ENCODE peak calls at places on chromosome 22, in six cellular contexts. U, E, J, Y, H and O are unnamed samples.

GRCh38 chr22:30312053-30312452 is 14.7 kb downstream of the TBC1D10A start:
- DNase-seq in J (no peak), E (peak; percentile 51), U (no peak), H (no peak), Y (no peak), O (no peak)

GRCh38 chr22:35904332-35904692 is 124.3 kb downstream of the RBFOX2 start:
- DNase-seq in Y (no peak), J (no peak), E (no peak), H (no peak), U (no peak), O (no peak)

GRCh38 chr22:32200752-32201151 is 4.1 kb downstream of the RFPL2 start:
- DNase-seq in U (no peak), Y (no peak), J (no peak), H (no peak), E (no peak), O (no peak)

GRCh38 chr22:41175546-41175945 is 29.6 kb upstream of the L3MBTL2 start:
- DNase-seq in U (peak; percentile 5), Y (no peak), J (no peak), H (no peak), E (no peak), O (no peak)

GRCh38 chr22:23402275-23403151 is 177.6 kb downstream of the IGLL1 start:
- DNase-seq in J (peak; percentile 82), Y (peak; percentile 91), E (peak; percentile 66), H (no peak), U (peak; percentile 96), O (peak; percentile 81)

GRCh38 chr22:29478326-29479276 is 1.4 kb upstream of the NEFH start:
- DNase-seq in J (peak; percentile 79), E (no peak), H (no peak), Y (peak; percentile 57), U (peak; percentile 52), O (peak; percentile 89)

GRCh38 chr22:35313311-35314121 is 13.8 kb downstream of the TOM1 start:
- DNase-seq in H (no peak), J (no peak), E (no peak), U (no peak), Y (no peak), O (no peak)

GRCh38 chr22:46905415-46905814 is 143.0 kb downstream of the TBC1D22A start:
- DNase-seq in H (no peak), J (peak; percentile 35), E (no peak), Y (no peak), U (no peak), O (no peak)

GRCh38 chr22:17773606-17774205 is 563 bp downstream of the BID start:
- DNase-seq in J (peak; percentile 81), H (no peak), Y (peak; percentile 88), E (no peak), U (peak; percentile 93), O (peak; percentile 48)

GRCh38 chr22:25029181-25029580 is 76.7 kb downstream of the KIAA1671 start:
- DNase-seq in H (no peak), U (no peak), Y (no peak), J (no peak), E (no peak), O (no peak)

GRCh38 chr22:46902998-46903916 is 140.8 kb downstream of the TBC1D22A start:
- DNase-seq in E (no peak), U (no peak), H (no peak), J (peak; percentile 69), Y (no peak), O (no peak)

GRCh38 chr22:35322126-35322525 is 22.4 kb downstream of the TOM1 start:
- DNase-seq in J (no peak), H (no peak), Y (no peak), E (no peak), U (no peak), O (no peak)

GRCh38 chr22:24810043-24810749 is 4.2 kb downstream of the SGSM1 start:
- DNase-seq in U (peak; percentile 73), E (no peak), Y (no peak), H (no peak), J (no peak), O (no peak)

GRCh38 chr22:27230189-27230588 is 571.4 kb downstream of the MN1 start:
- DNase-seq in H (no peak), Y (no peak), J (no peak), U (no peak), E (no peak), O (no peak)

GRCh38 chr22:29382575-29383328 is 5.6 kb downstream of the AP1B1 start:
- DNase-seq in Y (no peak), U (no peak), E (no peak), H (no peak), J (no peak), O (no peak)

GRCh38 chr22:42168476-42168875 is 37.9 kb upstream of the CYP2D6 start:
- DNase-seq in U (no peak), E (no peak), H (no peak), J (no peak), Y (no peak), O (no peak)

GRCh38 chr22:35425971-35426800 is 26.2 kb downstream of the MCM5 start:
- DNase-seq in E (no peak), U (no peak), Y (no peak), H (no peak), J (no peak), O (no peak)

GRCh38 chr22:43262990-43263644 is 76.2 kb upstream of the TTLL12 start:
- DNase-seq in E (no peak), J (no peak), Y (peak; percentile 49), U (no peak), H (peak; percentile 12), O (no peak)

GRCh38 chr22:17205432-17205831 is 13.8 kb downstream of the ADA2 start:
- DNase-seq in Y (no peak), E (no peak), U (no peak), J (no peak), H (no peak), O (peak; percentile 31)

GRCh38 chr22:24137595-24137994 is 43.7 kb upstream of the SUSD2 start:
- DNase-seq in H (no peak), J (no peak), U (no peak), Y (no peak), E (no peak), O (no peak)

GRCh38 chr22:17964153-17964552 is 60.2 kb downstream of the MICAL3 start:
- DNase-seq in U (no peak), E (no peak), J (no peak), H (no peak), Y (no peak), O (no peak)

GRCh38 chr22:28441720-28442263 is 237.8 kb downstream of the TTC28 start:
- DNase-seq in U (peak; percentile 27), Y (no peak), H (no peak), J (no peak), E (no peak), O (no peak)

GRCh38 chr22:44939451-44939850 is 70.4 kb downstream of the PHF21B start:
- DNase-seq in J (no peak), E (no peak), U (no peak), Y (no peak), H (no peak), O (no peak)

GRCh38 chr22:30000566-30000965 is 79.7 kb upstream of the HORMAD2 start:
- DNase-seq in Y (no peak), E (no peak), H (no peak), J (no peak), U (no peak), O (no peak)

GRCh38 chr22:44578516-44579230 is 80.6 kb upstream of the RTL6 start:
- DNase-seq in H (no peak), E (no peak), Y (no peak), J (no peak), U (no peak), O (no peak)

GRCh38 chr22:30826670-30827355 is 132.1 kb downstream of the OSBP2 start:
- DNase-seq in Y (no peak), U (no peak), H (no peak), J (peak; percentile 27), E (no peak), O (no peak)

GRCh38 chr22:44393066-44393465 is 80.3 kb upstream of the SHISAL1 start:
- DNase-seq in Y (no peak), E (no peak), U (no peak), J (no peak), H (no peak), O (no peak)

GRCh38 chr22:30566125-30566524 is 8.3 kb downstream of the GAL3ST1 start:
- DNase-seq in E (no peak), U (no peak), Y (no peak), H (no peak), J (no peak), O (no peak)

GRCh38 chr22:34080501-34080900 is 160.2 kb upstream of the LARGE1 start:
- DNase-seq in J (no peak), Y (no peak), U (no peak), E (no peak), H (no peak), O (no peak)

GRCh38 chr22:19412478-19412877 is 19.1 kb downstream of the HIRA start:
- DNase-seq in J (no peak), U (no peak), H (no peak), E (no peak), Y (no peak), O (no peak)
- TF ChIP-seq JUND in J (no peak), U (no peak), H (no peak), E (no peak), Y (no peak), O (no peak)

GRCh38 chr22:49212466-49212865 is 615.2 kb downstream of the BRD1 start:
- DNase-seq in E (no peak), J (peak; percentile 7), Y (no peak), U (no peak), H (no peak), O (no peak)

GRCh38 chr22:49214976-49215375 is 612.7 kb downstream of the BRD1 start:
- DNase-seq in H (no peak), Y (no peak), E (no peak), U (no peak), J (peak; percentile 19), O (no peak)

GRCh38 chr22:49215840-49216239 is 611.8 kb downstream of the BRD1 start:
- DNase-seq in Y (no peak), E (no peak), J (no peak), H (no peak), U (no peak), O (no peak)

GRCh38 chr22:49212002-49212401 is 615.7 kb downstream of the BRD1 start:
- DNase-seq in J (peak; percentile 20), H (no peak), Y (no peak), U (no peak), E (no peak), O (no peak)

GRCh38 chr22:49213731-49214352 is 613.8 kb downstream of the BRD1 start:
- DNase-seq in H (no peak), Y (no peak), U (no peak), J (peak; percentile 32), E (no peak), O (no peak)
- TF ChIP-seq JUND in H (no peak), Y (no peak), U (no peak), J (no peak), E (no peak), O (no peak)

GRCh38 chr22:22103078-22103593 is 120.5 kb upstream of the TOP3B start:
- DNase-seq in Y (peak; percentile 95), J (peak; percentile 78), U (peak; percentile 44), H (no peak), E (peak; percentile 21), O (no peak)
- TF ChIP-seq JUND in Y (no peak), J (no peak), U (no peak), H (no peak), E (no peak), O (no peak)

DNA sequence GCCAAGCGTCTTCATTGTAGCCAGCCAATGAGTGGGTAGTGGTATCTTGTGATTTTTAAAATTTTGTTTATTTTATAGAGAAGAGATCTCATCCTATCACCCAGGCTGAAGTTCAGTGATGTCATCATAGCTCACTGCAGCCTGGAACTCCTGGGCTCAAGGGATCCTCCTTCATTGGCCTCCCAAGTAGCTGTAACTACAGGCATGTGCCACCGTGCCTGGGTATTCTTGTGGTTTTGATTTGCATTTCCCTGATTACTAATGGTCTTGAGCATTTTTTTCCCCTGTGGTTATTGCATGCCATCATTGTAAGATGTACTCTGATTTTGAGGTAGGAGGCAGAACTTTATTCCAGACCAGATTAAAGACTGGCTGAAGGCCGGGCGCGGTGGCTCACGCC is 2.4 kb upstream of the DENND6B start:
- DNase-seq in E (no peak), J (no peak), U (no peak), H (no peak), Y (no peak), O (no peak)
- TF ChIP-seq JUND in E (no peak), J (no peak), U (no peak), H (no peak), Y (no peak), O (no peak)